ENCODE peak calls at places on chromosomes 4 and X, in eight cellular contexts. B, T, E, V, G, W, R and P are unnamed samples. For H3K9me3, the result is how much of the 10 kb centered on the place peaks cover.

GRCh38 chr4:114921790-114922581 is 191.4 kb downstream of the NDST4 start:
- DNase-seq in G (no peak), E (no peak), T (peak), W (no peak), V (no peak), B (no peak), R (no peak), P (no peak)

GRCh38 chr4:6734165-6734786 is 18.3 kb downstream of the BLOC1S4 start:
- DNase-seq in B (peak), R (no peak), T (no peak), G (no peak), E (no peak), V (no peak), W (no peak), P (no peak)

GRCh38 chr4:130422255-130422654 is 1326.3 kb downstream of the C4orf33 start:
- DNase-seq in E (no peak), W (no peak), G (no peak), V (no peak), R (no peak), T (no peak), B (no peak), P (peak)

GRCh38 chr4:77163636-77164035 is 6.6 kb downstream of the CCNG2 start:
- DNase-seq in V (no peak), G (no peak), B (no peak), R (no peak), T (no peak), E (no peak), W (peak), P (no peak)

GRCh38 chr4:114302472-114302871 is 296.1 kb upstream of the UGT8 start:
- DNase-seq in B (no peak), T (no peak), G (no peak), E (no peak), W (peak), R (no peak), V (no peak), P (peak)

GRCh38 chrX:120790118-120790517 is 85.5 kb downstream of the CT47B1 start:
- DNase-seq in T (no peak), B (peak), V (peak), R (peak), G (no peak), E (peak), W (peak), P (no peak)

GRCh38 chr4:7067147-7067522 is 729 bp downstream of the GRPEL1 start:
- DNase-seq in B (no peak), T (no peak), W (no peak), R (no peak), E (no peak), G (no peak), V (no peak), P (peak)

GRCh38 chr4:83931659-83932058 is 395.8 kb downstream of the GPAT3 start:
- DNase-seq in V (no peak), B (no peak), E (no peak), G (no peak), R (no peak), T (no peak), W (no peak), P (no peak)

GRCh38 chr4:152225680-152226079 is 310.2 kb downstream of the FBXW7 start:
- DNase-seq in T (no peak), W (no peak), R (no peak), E (no peak), B (no peak), G (no peak), V (no peak), P (no peak)

DNA sequence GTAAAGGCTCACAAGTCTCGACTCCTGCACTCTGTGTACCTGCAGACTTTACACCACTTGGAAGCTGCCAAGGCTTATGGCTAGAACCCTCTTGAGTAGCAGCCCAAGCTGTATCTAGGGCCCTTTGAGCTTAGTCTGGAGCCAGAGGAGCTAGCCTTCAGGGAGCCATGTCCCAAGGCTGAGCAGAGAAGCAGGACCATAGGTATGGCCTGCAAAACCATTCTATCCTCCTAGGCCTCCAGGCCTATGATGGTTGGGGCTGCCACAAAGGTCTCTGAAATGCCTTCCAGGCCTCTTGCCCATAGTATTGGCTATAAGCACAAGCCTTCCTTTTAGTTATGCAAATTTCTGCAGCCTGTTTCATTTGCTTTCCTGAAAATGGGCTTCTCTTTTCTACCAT is 380.7 kb upstream of the CPXCR1 start:
- DNase-seq in V (no peak), B (no peak), W (no peak), E (no peak), G (no peak), R (no peak), T (no peak), P (no peak)
- H3K9me3 ChIP-seq in V (under half), B (under half), W (under half), E (under half), G (under half), R (under half), T (under half), P (under half)

GRCh38 chr4:109294468-109295020 is 7.9 kb downstream of the COL25A1 start:
- DNase-seq in T (no peak), E (no peak), B (no peak), V (no peak), R (no peak), G (no peak), W (peak), P (no peak)

GRCh38 chr4:109301691-109302365 is 630 bp downstream of the COL25A1 start:
- DNase-seq in T (no peak), R (peak), W (no peak), E (peak), B (no peak), V (no peak), G (no peak), P (no peak)

GRCh38 chr4:109295081-109295480 is 7.4 kb downstream of the COL25A1 start:
- DNase-seq in V (no peak), B (no peak), W (no peak), R (no peak), G (no peak), T (no peak), E (no peak), P (no peak)

GRCh38 chr4:109296545-109296944 is 5.9 kb downstream of the COL25A1 start:
- DNase-seq in E (no peak), W (peak), T (no peak), B (no peak), G (no peak), V (no peak), R (no peak), P (no peak)

DNA sequence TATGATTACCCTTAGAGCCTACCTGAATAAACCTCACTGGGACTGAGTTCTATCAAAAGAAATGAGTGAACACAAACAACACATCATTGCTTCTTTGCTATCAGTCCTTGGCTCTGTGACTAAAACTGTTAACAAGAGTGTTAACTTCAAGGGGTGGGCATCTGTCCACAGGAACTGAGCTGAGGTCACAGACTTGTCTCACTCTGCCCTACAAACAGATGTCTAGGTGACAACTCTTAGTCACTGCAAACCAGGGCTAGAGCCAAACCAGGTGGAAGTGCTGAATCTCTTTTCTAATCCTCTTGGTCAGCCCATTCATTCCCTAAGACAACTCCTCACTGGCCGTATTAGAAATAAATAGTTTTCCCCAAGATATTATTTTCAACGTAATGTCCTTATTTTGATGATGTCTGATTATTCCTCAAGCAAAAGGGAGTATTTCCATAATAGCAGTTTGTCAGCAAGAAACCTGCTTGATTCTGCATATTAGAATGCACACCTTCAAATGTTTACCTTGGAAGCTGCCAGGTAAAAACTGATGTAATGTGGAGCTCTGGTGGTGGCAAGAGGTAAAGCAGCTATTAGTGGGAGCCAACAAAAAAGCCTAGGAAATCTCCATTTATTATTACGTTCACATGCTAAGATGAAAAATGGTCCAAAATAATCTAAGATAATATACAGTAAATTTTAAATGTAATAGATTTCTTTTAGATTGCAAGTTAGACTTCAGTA is 4.0 kb downstream of the COL25A1 start:
- DNase-seq in B (peak), G (no peak), E (peak), V (peak), W (no peak), R (peak), T (no peak), P (no peak)
- TF ChIP-seq CTCF in B (peak), G (peak), E (peak), V (peak), W (no peak), R (peak), T (peak), P (peak)

DNA sequence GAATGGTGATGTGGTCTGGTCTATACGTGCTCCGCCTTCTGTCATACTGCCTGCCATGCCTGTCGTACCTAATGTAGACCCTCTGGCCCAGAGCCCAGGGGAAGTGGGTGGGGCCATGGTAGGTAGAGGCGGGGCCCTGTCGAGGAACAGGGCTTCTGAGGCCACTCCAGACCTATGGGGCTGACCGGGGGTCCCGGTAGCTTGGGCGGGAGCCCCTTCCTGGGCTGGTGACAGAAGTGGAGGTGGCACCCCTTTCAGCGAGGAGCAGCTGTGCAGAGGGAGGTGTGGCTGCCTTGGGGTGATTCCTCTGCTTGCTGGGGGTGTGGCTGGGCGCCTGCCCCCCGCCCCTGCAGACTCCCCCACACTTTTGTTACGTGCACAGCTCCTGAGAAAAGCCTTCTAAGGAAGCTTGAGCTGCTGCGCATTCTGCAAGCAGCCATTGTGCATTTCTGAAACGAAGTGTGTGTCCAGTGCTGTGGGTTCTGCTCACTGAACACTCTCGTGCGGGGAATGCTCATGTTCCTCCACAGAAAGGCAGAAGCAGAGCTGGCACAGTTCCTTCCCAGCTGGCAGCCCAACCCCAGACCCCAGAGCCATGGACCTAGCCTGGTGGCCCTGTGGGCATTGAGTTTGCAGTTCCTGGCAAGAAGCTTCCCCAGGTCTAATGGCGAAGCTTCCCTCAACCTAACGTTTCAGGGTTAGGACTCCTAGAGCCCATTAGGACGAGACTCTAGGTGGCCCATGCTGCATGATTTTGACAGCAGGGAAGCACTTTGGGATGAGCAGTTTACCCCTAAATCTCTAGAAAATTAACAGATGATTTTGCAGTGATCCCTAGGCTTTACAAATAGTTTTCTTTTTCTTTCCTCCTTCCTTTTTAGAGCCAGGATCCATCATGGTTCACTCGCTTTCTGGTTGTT is 72.7 kb upstream of the HGFAC start:
- DNase-seq in B (peak), V (no peak), G (no peak), W (peak), T (no peak), E (no peak), R (no peak), P (peak)
- H3K4me3 ChIP-seq in B (no peak), V (no peak), G (peak), W (peak), T (peak), E (no peak), R (no peak), P (peak)

GRCh38 chr4:13985824-13986223 is 358.3 kb upstream of the BOD1L1 start:
- DNase-seq in T (no peak), E (no peak), G (no peak), R (no peak), B (no peak), W (peak), V (no peak), P (no peak)
- H3K9me3 ChIP-seq in T (under half), E (under half), G (under half), R (under half), B (under half), W (under half), V (under half), P (under half)